ENCODE peak calls at places on chromosomes 6 and 20, in five cellular contexts. A is central memory CD4-positive, alpha-beta T cell; U is activated CD4-positive, alpha-beta T cell treated with anti-CD3 and anti-CD28 coated beads, Interleukin-2, amount 10 ng/mL, durations not matched to agents 7 days and 5 days; O is neuronal stem cell; L is foreskin fibroblast. F is an unnamed sample.

GRCh38 chr6:44627091-44627878 is 239.8 kb downstream of the CDC5L start:
- DNase-seq in A (no peak), U (peak), O (no peak), L (no peak), F (no peak)

GRCh38 chr6:107153061-107153460 is 37.7 kb upstream of the BEND3 start:
- DNase-seq in A (no peak), U (no peak), O (no peak), L (no peak), F (no peak)

GRCh38 chr20:40506567-40506966 is 182.5 kb downstream of the MAFB start:
- DNase-seq in A (no peak), U (peak), O (no peak), L (peak), F (peak)

GRCh38 chr6:23621026-23621425 is 505.0 kb upstream of the NRSN1 start:
- DNase-seq in A (no peak), U (no peak), O (no peak), L (no peak), F (no peak)

GRCh38 chr20:17620371-17621228 is 50.7 kb downstream of the DSTN start:
- DNase-seq in A (no peak), U (no peak), O (no peak), L (no peak), F (no peak)

GRCh38 chr6:126480268-126480667 is 140.4 kb downstream of the CENPW start:
- DNase-seq in A (no peak), U (no peak), O (no peak), L (no peak), F (no peak)

GRCh38 chr20:54293526-54293925 is 85.6 kb downstream of the PFDN4 start:
- DNase-seq in A (no peak), U (no peak), O (no peak), L (no peak), F (no peak)

GRCh38 chr6:134097114-134097707 is 44.8 kb upstream of the SLC2A12 start:
- DNase-seq in A (peak), U (peak), O (peak), L (peak), F (peak)

GRCh38 chr6:143674466-143675114 is 3.2 kb upstream of the PHACTR2 start:
- DNase-seq in A (no peak), U (no peak), O (no peak), L (peak), F (no peak)

GRCh38 chr6:56073315-56073714 is 174.1 kb downstream of the COL21A1 start:
- DNase-seq in A (no peak), U (no peak), O (no peak), L (peak), F (peak)

F was measured in AG08395.